ENCODE peak calls at places on chromosomes 11 and 22, in six cellular contexts. K is D341Med, V is adrenal gland, H is BE2C, L is mucosa of descending colon, Y is glutamatergic neuron. D is an unnamed sample.

GRCh38 chr11:64763804-64764611 is 4.2 kb upstream of the PYGM start:
- DNase-seq in Y (no peak), L (no peak), V (no peak), H (no peak), K (no peak), D (peak)

GRCh38 chr11:65501005-65501529 is 2.2 kb downstream of the MALAT1 start:
- DNase-seq in L (no peak), K (no peak), Y (no peak), V (no peak), H (no peak), D (no peak)

GRCh38 chr11:2096001-2096918 is 42.9 kb downstream of the IGF2 start:
- DNase-seq in V (no peak), L (no peak), H (no peak), Y (no peak), K (no peak), D (no peak)

GRCh38 chr11:12276356-12276755 is 101.0 kb upstream of the PARVA start:
- DNase-seq in L (no peak), V (no peak), Y (no peak), H (no peak), K (no peak), D (no peak)

GRCh38 chr11:112223125-112223524 is 3.1 kb upstream of the PTS start:
- DNase-seq in V (no peak), L (no peak), H (no peak), K (no peak), Y (no peak), D (no peak)

GRCh38 chr11:125312391-125312790 is 147.8 kb downstream of the PKNOX2 start:
- DNase-seq in H (no peak), Y (no peak), K (no peak), L (no peak), V (no peak), D (no peak)

GRCh38 chr11:9172394-9172793 is 81.0 kb upstream of the SCUBE2 start:
- DNase-seq in K (no peak), Y (no peak), V (no peak), L (no peak), H (no peak), D (no peak)

GRCh38 chr11:2987881-2988280 is 4.2 kb downstream of the NAP1L4 start:
- DNase-seq in Y (no peak), L (no peak), H (no peak), V (no peak), K (no peak), D (no peak)

GRCh38 chr11:78957481-78958245 is 383.0 kb upstream of the NARS2 start:
- DNase-seq in L (no peak), Y (no peak), V (no peak), K (no peak), H (no peak), D (no peak)

GRCh38 chr11:85759915-85760314 is 51.0 kb downstream of the SYTL2 start:
- DNase-seq in H (no peak), V (no peak), K (no peak), L (no peak), Y (no peak), D (no peak)

GRCh38 chr11:119339581-119340334 is 925 bp downstream of the C1QTNF5 start:
- DNase-seq in H (peak), K (peak), V (peak), Y (peak), L (peak), D (peak)

GRCh38 chr22:39215430-39216142 is 29.2 kb downstream of the PDGFB start:
- DNase-seq in H (no peak), V (no peak), K (peak), L (no peak), Y (no peak), D (no peak)

GRCh38 chr11:134356656-134357544 is 25.1 kb downstream of the GLB1L2 start:
- DNase-seq in H (no peak), L (no peak), V (no peak), K (no peak), Y (no peak), D (no peak)

GRCh38 chr11:70587095-70587389 is 188.7 kb downstream of the CTTN start:
- DNase-seq in V (peak), L (no peak), H (no peak), K (no peak), Y (no peak), D (no peak)

GRCh38 chr11:63769719-63770443 is 1.3 kb upstream of the ZFTA start:
- DNase-seq in Y (peak), H (no peak), K (no peak), V (no peak), L (peak), D (peak)

GRCh38 chr11:2102132-2102882 is 36.9 kb downstream of the IGF2 start:
- DNase-seq in H (no peak), K (no peak), V (no peak), L (peak), Y (no peak), D (no peak)

GRCh38 chr11:92552942-92553341 is 328.3 kb downstream of the FAT3 start:
- DNase-seq in K (no peak), V (no peak), L (no peak), H (no peak), Y (no peak), D (no peak)

GRCh38 chr11:45834298-45834756 is 12.9 kb upstream of the CRY2 start:
- DNase-seq in K (no peak), Y (no peak), H (no peak), L (no peak), V (no peak), D (no peak)

GRCh38 chr11:113286509-113287497 is 27.6 kb upstream of the TTC12 start:
- DNase-seq in Y (no peak), L (no peak), V (no peak), H (no peak), K (no peak), D (no peak)

GRCh38 chr22:28548411-28548810 is 131.2 kb downstream of the TTC28 start:
- DNase-seq in Y (no peak), V (no peak), K (no peak), H (no peak), L (no peak), D (no peak)

GRCh38 chr11:125123947-125124633 is 12.7 kb upstream of the TMEM218 start:
- DNase-seq in L (peak), K (peak), H (peak), Y (peak), V (peak), D (no peak)

GRCh38 chr11:100980156-100980555 is 149.5 kb downstream of the PGR start:
- DNase-seq in L (no peak), V (no peak), Y (no peak), K (no peak), H (no peak), D (no peak)

GRCh38 chr11:67648796-67649613 is 1.5 kb downstream of the ACY3 start:
- DNase-seq in Y (no peak), K (no peak), V (no peak), L (no peak), H (no peak), D (no peak)

GRCh38 chr22:24002272-24002671 is 3.0 kb downstream of the GSTT4 start:
- DNase-seq in L (no peak), H (no peak), Y (no peak), V (peak), K (peak), D (no peak)

GRCh38 chr11:128685383-128686044 is 8.4 kb upstream of the FLI1 start:
- DNase-seq in V (no peak), H (no peak), L (no peak), K (no peak), Y (no peak), D (peak)